ENCODE peak calls at places on chromosomes 3 and 15, in five cellular contexts. F, I, U, N and J are unnamed samples.

GRCh38 chr3:55327131-55327920 is 159.8 kb downstream of the WNT5A start:
- DNase-seq in F (no peak), N (no peak), U (no peak), I (no peak), J (no peak)

GRCh38 chr3:75781079-75781745 is 4.1 kb downstream of the ZNF717 start:
- DNase-seq in I (no peak), F (no peak), U (no peak), N (no peak), J (no peak)

GRCh38 chr15:75620776-75621536 is 4.6 kb downstream of the SNUPN start:
- DNase-seq in I (peak), U (peak), N (peak), F (no peak), J (peak)

GRCh38 chr3:123884258-123884831 is at the start of gene MYLK:
- DNase-seq in N (peak), F (peak), U (peak), I (peak), J (peak)

GRCh38 chr3:126270145-126270811 is 86.9 kb downstream of the KLF15 start:
- DNase-seq in F (no peak), U (peak), N (peak), I (peak), J (no peak)

GRCh38 chr15:42605281-42605744 is 29.9 kb downstream of the STARD9 start:
- DNase-seq in F (no peak), I (no peak), U (no peak), N (no peak), J (no peak)

GRCh38 chr3:115512565-115513410 is 110.5 kb upstream of the GAP43 start:
- DNase-seq in U (peak), I (peak), F (no peak), N (no peak), J (no peak)

GRCh38 chr3:171229173-171229572 is 202.7 kb upstream of the SLC2A2 start:
- DNase-seq in F (no peak), N (no peak), U (no peak), I (no peak), J (no peak)

GRCh38 chr3:139472380-139473010 is 3.8 kb downstream of the RBP2 start:
- DNase-seq in I (no peak), N (no peak), U (no peak), F (no peak), J (no peak)

GRCh38 chr3:28799084-28799483 is 450.5 kb upstream of the AZI2 start:
- DNase-seq in N (no peak), F (no peak), I (no peak), U (no peak), J (no peak)

GRCh38 chr15:49877871-49878511 is 241.0 kb downstream of the ATP8B4 start:
- DNase-seq in N (no peak), F (no peak), I (no peak), U (peak), J (no peak)

GRCh38 chr3:183268361-183268760 is 15.3 kb downstream of the B3GNT5 start:
- DNase-seq in F (no peak), U (no peak), I (no peak), N (no peak), J (no peak)

GRCh38 chr3:172134352-172134751 is 95.0 kb downstream of the FNDC3B start:
- DNase-seq in N (no peak), I (no peak), U (no peak), F (no peak), J (no peak)

GRCh38 chr3:32454111-32454510 is 48.5 kb downstream of the CMTM6 start:
- DNase-seq in U (no peak), I (no peak), F (no peak), N (peak), J (no peak)

GRCh38 chr15:45120081-45120972 is 6.2 kb downstream of the DUOXA2 start:
- DNase-seq in F (no peak), U (no peak), I (no peak), N (no peak), J (no peak)

GRCh38 chr3:106829206-106829605 is 548.0 kb upstream of the CCDC54 start:
- DNase-seq in U (no peak), F (no peak), N (no peak), I (no peak), J (no peak)

GRCh38 chr3:79419222-79419621 is 348.6 kb downstream of the ROBO1 start:
- DNase-seq in I (no peak), N (no peak), F (no peak), U (no peak), J (no peak)

GRCh38 chr3:106029941-106030619 is 161.3 kb upstream of the CBLB start:
- DNase-seq in U (no peak), N (no peak), I (no peak), F (no peak), J (no peak)

GRCh38 chr3:46713048-46713897 is 4.4 kb downstream of the PRSS50 start:
- DNase-seq in F (no peak), U (peak), I (peak), N (no peak), J (no peak)

GRCh38 chr3:72906154-72906553 is 18.3 kb downstream of the GXYLT2 start:
- DNase-seq in F (no peak), N (no peak), U (no peak), I (no peak), J (no peak)

GRCh38 chr3:117036259-117036799 is 326.8 kb downstream of the TUSC7 start:
- DNase-seq in F (no peak), N (no peak), U (peak), I (no peak), J (no peak)

GRCh38 chr3:163491714-163492113 is 1586.6 kb downstream of the SI start:
- DNase-seq in I (no peak), N (no peak), U (no peak), F (no peak), J (no peak)

GRCh38 chr3:107598926-107599754 is 76.4 kb downstream of the BBX start:
- DNase-seq in U (peak), F (no peak), N (no peak), I (peak), J (no peak)

GRCh38 chr15:83284563-83285283 is at the start of gene BNC1:
- DNase-seq in F (no peak), I (no peak), N (no peak), U (no peak), J (no peak)

GRCh38 chr3:16183601-16184270 is 9.3 kb downstream of the GALNT15 start:
- DNase-seq in I (no peak), N (no peak), F (no peak), U (peak), J (peak)

GRCh38 chr3:149494759-149495580 is 20.5 kb downstream of the TM4SF4 start:
- DNase-seq in U (no peak), N (no peak), I (no peak), F (no peak), J (no peak)

GRCh38 chr15:62941719-62942118 is 100.8 kb upstream of the TPM1 start:
- DNase-seq in U (no peak), N (no peak), I (no peak), F (no peak), J (no peak)

GRCh38 chr3:28667646-28668376 is 319.2 kb upstream of the AZI2 start:
- DNase-seq in I (no peak), F (peak), N (peak), U (peak), J (peak)

GRCh38 chr3:52480768-52481715 is 14.1 kb upstream of the STAB1 start:
- DNase-seq in U (no peak), N (no peak), F (no peak), I (peak), J (no peak)

GRCh38 chr3:127467386-127467785 is 123.1 kb downstream of the TPRA1 start:
- DNase-seq in I (no peak), F (no peak), N (no peak), U (no peak), J (no peak)

GRCh38 chr3:37708789-37709188 is 152.9 kb upstream of the CTDSPL start:
- DNase-seq in I (no peak), U (no peak), F (no peak), N (no peak), J (no peak)

GRCh38 chr3:128572644-128573105 is 77.9 kb downstream of the RPN1 start:
- DNase-seq in I (no peak), N (no peak), F (no peak), U (no peak), J (no peak)

GRCh38 chr3:194323785-194324735 is 27.1 kb downstream of the CPN2 start:
- DNase-seq in U (peak), I (peak), N (no peak), F (peak), J (peak)
- TF ChIP-seq POLR2A in U (no peak), I (no peak), N (no peak), F (no peak), J (no peak)

GRCh38 chr15:89137926-89138325 is 49.7 kb downstream of the ABHD2 start:
- DNase-seq in U (no peak), N (no peak), I (no peak), F (no peak), J (no peak)

GRCh38 chr15:89136084-89136806 is 48.0 kb downstream of the ABHD2 start:
- DNase-seq in N (no peak), I (no peak), F (no peak), U (no peak), J (no peak)

GRCh38 chr15:89139613-89140499 is 51.6 kb downstream of the ABHD2 start:
- DNase-seq in U (no peak), F (no peak), I (peak), N (no peak), J (no peak)

GRCh38 chr15:89138999-89139612 is 50.9 kb downstream of the ABHD2 start:
- DNase-seq in N (no peak), U (no peak), F (no peak), I (no peak), J (no peak)

DNA sequence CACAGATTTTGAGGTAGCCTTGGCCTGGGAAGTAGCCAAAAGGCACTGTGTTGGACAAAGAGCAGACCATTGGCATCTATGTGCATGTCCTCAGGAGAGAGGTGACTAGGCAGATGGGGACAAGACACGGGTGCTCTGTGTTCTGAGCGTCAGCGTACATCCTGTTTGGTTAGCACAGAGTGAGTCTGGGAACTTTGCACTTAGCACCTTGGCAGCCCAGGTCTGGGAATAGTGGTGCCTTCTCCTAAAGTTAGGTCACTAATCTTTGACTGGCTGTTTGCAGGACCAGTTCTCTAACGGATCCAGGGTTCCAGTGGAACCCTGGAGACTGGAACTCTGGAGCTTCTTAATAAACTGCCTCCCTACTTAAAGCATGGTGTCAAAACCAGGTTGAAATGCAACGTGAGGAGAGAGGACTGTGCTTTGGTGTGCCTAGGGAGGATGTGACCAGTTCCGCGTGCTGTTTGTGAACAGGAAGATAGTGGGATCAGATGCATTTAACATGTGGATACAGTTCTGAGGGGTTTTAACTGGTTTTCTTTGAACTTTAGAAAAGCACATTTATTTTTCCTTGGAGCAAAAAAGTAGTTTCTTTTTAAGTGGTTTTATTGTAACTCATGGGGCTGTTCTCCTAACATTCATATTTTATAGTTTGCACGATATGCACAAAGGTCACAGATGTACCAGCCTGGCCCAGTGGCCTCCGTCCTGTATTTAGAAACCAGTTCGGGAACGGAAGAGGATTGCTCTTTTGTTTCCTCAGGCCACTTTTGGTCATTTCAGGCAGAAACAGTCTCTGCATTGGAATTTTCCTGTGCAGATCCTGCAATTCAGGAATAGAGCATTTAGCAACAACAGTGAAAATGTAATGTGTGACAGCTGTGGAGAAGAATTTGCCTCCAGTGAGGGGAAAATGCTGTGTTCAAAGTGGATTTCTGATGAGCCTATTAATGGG is 48.8 kb downstream of the ABHD2 start:
- DNase-seq in U (no peak), N (no peak), I (no peak), F (no peak), J (no peak)
- TF ChIP-seq POLR2A in U (no peak), N (no peak), I (no peak), F (no peak), J (no peak)

GRCh38 chr15:68228971-68229385 is 550 bp downstream of the CLN6 start:
- DNase-seq in N (no peak), F (no peak), I (no peak), U (peak), J (peak)

GRCh38 chr15:68231102-68231818 is 1.7 kb upstream of the CLN6 start:
- DNase-seq in I (no peak), F (no peak), U (no peak), N (peak), J (no peak)

GRCh38 chr15:68228143-68228970 is 1.2 kb downstream of the CLN6 start:
- DNase-seq in U (no peak), N (peak), I (no peak), F (no peak), J (peak)

GRCh38 chr15:68230157-68231100 is 901 bp upstream of the CLN6 start:
- DNase-seq in N (peak), I (no peak), F (no peak), U (peak), J (no peak)

GRCh38 chr15:68229386-68230156 is at the start of gene CLN6:
- DNase-seq in N (peak), I (peak), F (peak), U (peak), J (peak)
- TF ChIP-seq POLR2A in N (no peak), I (peak), F (no peak), U (no peak), J (peak)

GRCh38 chr15:52670087-52670486 is 9.1 kb downstream of the ATOSA start:
- DNase-seq in U (no peak), I (no peak), N (no peak), F (no peak), J (no peak)

GRCh38 chr15:52673312-52673711 is 5.9 kb downstream of the ATOSA start:
- DNase-seq in I (no peak), U (no peak), F (no peak), N (no peak), J (no peak)

GRCh38 chr15:52672661-52673060 is 6.5 kb downstream of the ATOSA start:
- DNase-seq in U (no peak), F (no peak), N (no peak), I (no peak), J (no peak)

GRCh38 chr15:52674831-52675230 is 4.4 kb downstream of the ATOSA start:
- DNase-seq in N (no peak), U (no peak), F (no peak), I (no peak), J (no peak)

GRCh38 chr15:52673734-52674133 is 5.5 kb downstream of the ATOSA start:
- DNase-seq in U (no peak), F (no peak), I (no peak), N (no peak), J (no peak)
- TF ChIP-seq POLR2A in U (no peak), F (no peak), I (no peak), N (no peak), J (no peak)

GRCh38 chr15:66388057-66388363 is 1.3 kb downstream of the MAP2K1 start:
- DNase-seq in N (no peak), U (no peak), I (no peak), F (no peak), J (no peak)

GRCh38 chr15:66388576-66388975 is 1.9 kb downstream of the MAP2K1 start:
- DNase-seq in N (no peak), F (no peak), U (no peak), I (no peak), J (no peak)

GRCh38 chr15:66389098-66389858 is 2.6 kb downstream of the MAP2K1 start:
- DNase-seq in I (no peak), U (no peak), F (no peak), N (no peak), J (no peak)

GRCh38 chr15:66386204-66387123 is at the start of gene MAP2K1:
- DNase-seq in I (peak), F (peak), N (peak), U (peak), J (peak)

GRCh38 chr15:66387176-66388056 is 704 bp downstream of the MAP2K1 start:
- DNase-seq in F (no peak), N (peak), I (peak), U (peak), J (peak)
- TF ChIP-seq POLR2A in F (no peak), N (no peak), I (no peak), U (no peak), J (peak)

GRCh38 chr3:14649466-14649865 is 2.1 kb upstream of the CCDC174 start:
- DNase-seq in I (no peak), N (no peak), F (no peak), U (no peak), J (no peak)

GRCh38 chr3:14646589-14647413 is 4.8 kb upstream of the CCDC174 start:
- DNase-seq in F (no peak), I (no peak), U (no peak), N (no peak), J (no peak)

GRCh38 chr3:14647976-14648955 is 3.3 kb upstream of the CCDC174 start:
- DNase-seq in N (no peak), F (no peak), U (no peak), I (no peak), J (no peak)

GRCh38 chr3:14650193-14650592 is 1.4 kb upstream of the CCDC174 start:
- DNase-seq in N (no peak), F (no peak), I (no peak), U (no peak), J (no peak)

DNA sequence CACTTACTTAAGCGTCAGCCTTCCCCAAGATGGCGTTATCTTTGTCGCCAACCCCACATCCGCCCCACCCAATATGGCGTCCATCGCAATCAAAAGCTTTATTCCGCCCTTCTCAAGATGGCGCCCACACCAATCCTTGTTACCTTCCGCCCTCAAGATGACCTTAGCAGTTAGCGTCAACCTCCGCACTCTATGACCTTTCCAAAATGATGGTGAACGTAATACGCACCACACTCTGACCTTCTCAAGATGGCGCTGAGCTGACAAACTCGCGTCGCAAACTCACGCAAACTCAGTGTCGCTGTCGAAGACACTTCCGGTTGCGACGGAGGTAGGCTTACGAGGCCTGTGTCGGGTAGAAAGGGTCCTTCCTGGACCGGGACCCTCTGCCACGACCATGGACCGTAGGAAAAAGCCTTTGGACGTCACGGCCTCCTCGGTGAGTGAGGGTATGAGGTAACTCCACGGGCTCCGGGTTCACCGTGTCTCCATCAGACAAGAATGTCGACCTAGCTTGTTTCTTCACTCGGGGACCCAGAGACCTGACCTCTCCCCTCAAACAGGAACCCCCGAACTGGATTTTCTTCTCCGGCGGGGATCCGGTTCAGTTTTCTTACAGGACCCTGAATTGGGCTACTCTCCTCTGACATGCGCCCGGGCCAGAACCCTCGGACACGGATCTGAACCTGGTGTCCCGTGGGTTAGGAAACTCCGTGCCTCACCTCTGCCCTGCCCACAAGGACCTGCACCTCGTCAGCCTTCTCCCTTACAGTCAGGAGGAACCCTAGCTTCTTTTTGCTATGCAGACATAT is at the start of gene CCDC174:
- DNase-seq in N (peak), F (peak), I (peak), U (peak), J (peak)
- TF ChIP-seq POLR2A in N (no peak), F (peak), I (peak), U (peak), J (peak)

DNA sequence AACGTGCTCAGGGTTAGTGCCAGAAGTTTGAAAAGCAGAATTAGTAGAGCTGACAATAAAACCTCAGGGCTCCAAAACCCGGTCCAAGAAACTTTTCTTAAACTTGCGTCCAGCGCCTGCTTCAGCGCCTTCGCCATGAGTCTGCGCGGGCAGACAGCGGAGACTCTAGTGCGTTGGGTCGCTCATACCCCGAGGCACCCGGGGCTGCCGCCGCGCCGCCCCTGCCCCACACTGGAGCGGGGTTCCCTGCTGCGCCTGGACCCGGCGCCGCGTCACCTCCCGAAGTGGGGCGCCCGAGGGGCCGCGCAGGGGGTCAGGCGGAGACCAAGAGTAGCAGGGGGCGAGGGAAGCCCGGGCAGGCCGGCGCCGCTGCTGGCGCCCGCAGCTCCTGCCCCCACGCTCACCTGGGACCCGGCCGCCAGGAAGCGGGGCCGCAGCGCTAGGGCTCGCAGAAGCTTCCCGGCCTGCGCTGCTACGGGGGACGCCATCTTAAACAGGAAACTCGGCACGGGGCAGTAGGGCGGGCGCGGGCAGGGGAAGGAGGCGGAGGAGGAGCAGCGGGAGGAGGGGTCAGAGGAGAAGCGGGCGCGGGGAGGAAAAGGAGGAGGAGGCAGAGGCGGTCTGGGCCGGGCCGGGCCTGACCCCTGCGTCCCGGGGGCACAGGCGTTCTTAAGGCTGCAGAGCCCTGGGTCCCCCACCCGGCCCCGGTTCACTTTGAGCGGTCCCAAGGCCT is at the start of gene SUCLG2:
- DNase-seq in N (peak), U (peak), F (peak), I (peak), J (peak)
- TF ChIP-seq POLR2A in N (no peak), U (peak), F (peak), I (peak), J (peak)